ENCODE peak calls at places on chromosome 3, in six cellular contexts. U is pancreas; O is HCT116; C is CD4-positive, alpha-beta T cell; N is natural killer cell; S is Right ventricle myocardium superior. R is an unnamed sample.
A peak's percentile ranks its signal among the peaks of the same experiment; 100 is the strongest.

GRCh38 chr3:186108106-186108940 is 566 bp downstream of the ETV5 start:
- ATAC-seq in U (peak; percentile 20), O (peak; percentile 26), C (no peak), N (no peak), S (peak; percentile 1), R (no peak)

GRCh38 chr3:100317928-100318327 is 16.6 kb upstream of the NIT2 start:
- ATAC-seq in U (no peak), O (no peak), C (no peak), N (peak; percentile 68), S (no peak), R (no peak)

GRCh38 chr3:3109407-3110298 is 521 bp downstream of the IL5RA start:
- ATAC-seq in U (peak; percentile 36), O (no peak), C (no peak), N (no peak), S (peak; percentile 45), R (no peak)

GRCh38 chr3:28971156-28971555 is 309.7 kb upstream of the RBMS3 start:
- ATAC-seq in U (no peak), O (no peak), C (no peak), N (no peak), S (no peak), R (no peak)

GRCh38 chr3:122314467-122314866 is 10.6 kb upstream of the CSTA start:
- ATAC-seq in U (peak; percentile 15), O (no peak), C (no peak), N (no peak), S (no peak), R (no peak)

GRCh38 chr3:42556089-42556632 is 25.6 kb downstream of the SEC22C start:
- ATAC-seq in U (no peak), O (no peak), C (peak; percentile 86), N (peak; percentile 54), S (no peak), R (no peak)

GRCh38 chr3:15052335-15053242 is 12.5 kb downstream of the MRPS25 start:
- ATAC-seq in U (no peak), O (no peak), C (no peak), N (no peak), S (no peak), R (no peak)

GRCh38 chr3:24829632-24830229 is 335.1 kb upstream of the THRB start:
- ATAC-seq in U (peak; percentile 82), O (no peak), C (no peak), N (no peak), S (peak; percentile 64), R (peak; percentile 39)

GRCh38 chr3:32383136-32383711 is 8.4 kb upstream of the CMTM7 start:
- ATAC-seq in U (no peak), O (no peak), C (no peak), N (no peak), S (no peak), R (no peak)

GRCh38 chr3:33269385-33269784 is 7.9 kb upstream of the FBXL2 start:
- ATAC-seq in U (no peak), O (no peak), C (no peak), N (no peak), S (no peak), R (no peak)

GRCh38 chr3:39809995-39810595 is 686 bp downstream of the MYRIP start:
- ATAC-seq in U (peak; percentile 56), O (no peak), C (no peak), N (no peak), S (peak; percentile 10), R (no peak)